ENCODE peak calls at places on chromosomes 11 and 22, in four cellular contexts. One of them, this sample, is unnamed.

GRCh38 chr11:29657709-29658108 is 359.1 kb downstream of the KCNA4 start:
- DNase-seq in H1: no peak
- DNase-seq in HCT116: no peak
- DNase-seq in GM12878: no peak
- DNase-seq in this sample: no peak

GRCh38 chr22:36323855-36324331 is 63.9 kb downstream of the MYH9 start:
- DNase-seq in H1: no peak
- DNase-seq in HCT116: no peak
- DNase-seq in GM12878: no peak
- DNase-seq in this sample: no peak

GRCh38 chr11:121071456-121072236 is 29.4 kb upstream of the TECTA start:
- DNase-seq in HCT116: no peak
- DNase-seq in H1: no peak
- DNase-seq in GM12878: no peak
- DNase-seq in this sample: no peak

GRCh38 chr11:120500414-120500936 is 11.1 kb upstream of the GRIK4 start:
- DNase-seq in H1: peak; percentile 51
- DNase-seq in GM12878: no peak
- DNase-seq in HCT116: no peak
- DNase-seq in this sample: no peak

GRCh38 chr22:50523806-50524663 is 1.4 kb downstream of the SCO2 start:
- DNase-seq in GM12878: no peak
- DNase-seq in H1: no peak
- DNase-seq in HCT116: no peak
- DNase-seq in this sample: no peak

GRCh38 chr22:49705216-49705600 is 122.5 kb downstream of the BRD1 start:
- DNase-seq in HCT116: no peak
- DNase-seq in H1: no peak
- DNase-seq in GM12878: no peak
- DNase-seq in this sample: no peak

GRCh38 chr22:24819941-24820461 is 14.0 kb downstream of the SGSM1 start:
- DNase-seq in GM12878: no peak
- DNase-seq in HCT116: no peak
- DNase-seq in H1: no peak
- DNase-seq in this sample: no peak

GRCh38 chr11:6539748-6540268 is 42.7 kb downstream of the DNHD1 start:
- DNase-seq in GM12878: no peak
- DNase-seq in H1: no peak
- DNase-seq in HCT116: no peak
- DNase-seq in this sample: no peak

GRCh38 chr11:65554057-65554818 is 3.9 kb downstream of the LTBP3 start:
- DNase-seq in H1: no peak
- DNase-seq in HCT116: no peak
- DNase-seq in GM12878: no peak
- DNase-seq in this sample: no peak
- TF ChIP-seq EGR1 in H1: no peak
- TF ChIP-seq EGR1 in HCT116: no peak
- TF ChIP-seq EGR1 in GM12878: no peak
- TF ChIP-seq EGR1 in this sample: no peak

GRCh38 chr22:38865201-38866023 is 6.6 kb downstream of the CBX6 start:
- DNase-seq in GM12878: no peak
- DNase-seq in H1: no peak
- DNase-seq in HCT116: no peak
- DNase-seq in this sample: no peak

GRCh38 chr22:38862375-38863329 is 9.4 kb downstream of the CBX6 start:
- DNase-seq in GM12878: no peak
- DNase-seq in H1: no peak
- DNase-seq in HCT116: no peak
- DNase-seq in this sample: peak; percentile 27

GRCh38 chr22:38863531-38864131 is 8.4 kb downstream of the CBX6 start:
- DNase-seq in HCT116: no peak
- DNase-seq in H1: no peak
- DNase-seq in GM12878: no peak
- DNase-seq in this sample: no peak

GRCh38 chr22:38866024-38866398 is 6.0 kb downstream of the CBX6 start:
- DNase-seq in H1: no peak
- DNase-seq in HCT116: no peak
- DNase-seq in GM12878: no peak
- DNase-seq in this sample: no peak

GRCh38 chr22:38864361-38865191 is 7.4 kb downstream of the CBX6 start:
- DNase-seq in HCT116: no peak
- DNase-seq in H1: no peak
- DNase-seq in GM12878: no peak
- DNase-seq in this sample: no peak
- TF ChIP-seq EGR1 in HCT116: no peak
- TF ChIP-seq EGR1 in H1: no peak
- TF ChIP-seq EGR1 in GM12878: no peak
- TF ChIP-seq EGR1 in this sample: no peak

DNA sequence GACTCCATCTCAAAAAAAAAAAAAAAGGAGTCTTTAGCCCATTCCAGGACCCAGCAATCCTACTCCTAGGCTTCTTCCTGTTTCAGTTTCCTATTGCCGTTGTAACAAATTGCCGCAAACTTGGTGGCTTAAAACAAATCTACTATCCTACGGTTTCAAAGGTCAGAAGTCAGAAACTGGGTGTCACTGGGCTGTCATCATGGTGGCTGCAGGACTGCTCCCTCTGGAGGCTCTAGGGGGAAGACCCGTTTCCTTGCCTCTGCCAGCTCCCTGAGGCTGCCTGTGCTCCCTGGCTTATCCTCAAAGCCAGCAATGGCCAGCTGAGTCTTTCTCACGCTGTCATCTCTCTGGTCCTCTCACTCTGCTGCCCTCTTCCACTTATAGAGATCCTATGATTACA is 8.7 kb upstream of the DAGLA start:
- DNase-seq in H1: no peak
- DNase-seq in GM12878: no peak
- DNase-seq in HCT116: no peak
- DNase-seq in this sample: no peak
- TF ChIP-seq EGR1 in H1: no peak
- TF ChIP-seq EGR1 in GM12878: no peak
- TF ChIP-seq EGR1 in HCT116: no peak
- TF ChIP-seq EGR1 in this sample: no peak

DNA sequence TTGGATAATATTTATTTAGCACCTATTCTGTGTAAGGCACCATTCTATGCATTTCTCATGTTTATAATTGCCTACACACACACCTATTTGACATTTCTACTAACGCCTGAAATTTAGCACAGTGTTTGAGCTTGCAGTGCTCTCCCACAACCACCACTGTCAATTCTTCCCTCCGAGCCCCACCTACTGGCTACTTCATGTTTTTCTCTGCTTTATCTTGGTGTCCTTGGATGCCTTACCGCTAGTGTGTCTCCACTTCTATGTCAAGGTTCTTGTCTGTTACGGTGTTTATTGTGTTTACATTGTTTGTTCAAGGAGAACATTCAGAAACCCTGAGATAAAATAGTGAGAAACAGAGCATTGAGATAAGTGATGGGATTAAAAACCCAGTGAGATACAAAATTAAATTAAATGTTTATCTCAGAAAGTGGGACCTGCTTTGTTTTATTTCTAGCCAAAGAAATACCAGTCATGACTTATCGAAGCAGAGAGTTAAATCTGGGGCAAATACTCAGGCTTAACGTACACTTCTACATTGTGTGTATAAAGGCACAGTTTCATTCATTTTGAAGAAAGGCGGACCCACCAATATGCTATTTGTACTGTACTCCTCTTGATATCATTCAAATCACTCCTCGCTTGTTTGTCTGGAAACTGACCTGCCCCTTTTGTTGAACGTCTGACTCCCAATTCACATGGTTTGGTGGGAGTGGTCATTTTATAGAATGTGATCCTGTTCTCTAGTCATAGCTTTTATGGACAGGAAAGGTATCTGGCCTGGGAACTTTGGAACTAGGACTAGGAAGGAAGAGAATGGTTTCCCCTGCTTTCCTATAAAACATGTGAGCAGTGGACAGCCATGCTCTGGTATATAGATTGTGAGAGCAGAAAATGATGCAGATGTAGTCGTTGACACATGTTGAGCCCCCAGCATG is 39.2 kb upstream of the SLC36A4 start:
- DNase-seq in GM12878: no peak
- DNase-seq in H1: no peak
- DNase-seq in HCT116: peak; percentile 34
- DNase-seq in this sample: peak; percentile 15
- TF ChIP-seq EGR1 in GM12878: no peak
- TF ChIP-seq EGR1 in H1: no peak
- TF ChIP-seq EGR1 in HCT116: no peak
- TF ChIP-seq EGR1 in this sample: no peak

GRCh38 chr11:123054301-123055065 is 7.5 kb downstream of the HSPA8 start:
- DNase-seq in GM12878: no peak
- DNase-seq in H1: no peak
- DNase-seq in HCT116: peak; percentile 56
- DNase-seq in this sample: peak; percentile 72
- TF ChIP-seq EGR1 in GM12878: no peak
- TF ChIP-seq EGR1 in H1: no peak
- TF ChIP-seq EGR1 in HCT116: no peak
- TF ChIP-seq EGR1 in this sample: no peak

GRCh38 chr11:93288079-93288478 is 42.5 kb upstream of the DEUP1 start:
- DNase-seq in GM12878: peak; percentile 44
- DNase-seq in HCT116: no peak
- DNase-seq in H1: no peak
- DNase-seq in this sample: no peak

GRCh38 chr11:93287434-93287833 is 43.1 kb upstream of the DEUP1 start:
- DNase-seq in H1: no peak
- DNase-seq in HCT116: no peak
- DNase-seq in GM12878: no peak
- DNase-seq in this sample: no peak

GRCh38 chr11:93290061-93290460 is 40.5 kb upstream of the DEUP1 start:
- DNase-seq in HCT116: no peak
- DNase-seq in GM12878: no peak
- DNase-seq in H1: no peak
- DNase-seq in this sample: no peak

GRCh38 chr11:93288767-93289166 is 41.8 kb upstream of the DEUP1 start:
- DNase-seq in H1: no peak
- DNase-seq in HCT116: no peak
- DNase-seq in GM12878: peak; percentile 8
- DNase-seq in this sample: no peak

DNA sequence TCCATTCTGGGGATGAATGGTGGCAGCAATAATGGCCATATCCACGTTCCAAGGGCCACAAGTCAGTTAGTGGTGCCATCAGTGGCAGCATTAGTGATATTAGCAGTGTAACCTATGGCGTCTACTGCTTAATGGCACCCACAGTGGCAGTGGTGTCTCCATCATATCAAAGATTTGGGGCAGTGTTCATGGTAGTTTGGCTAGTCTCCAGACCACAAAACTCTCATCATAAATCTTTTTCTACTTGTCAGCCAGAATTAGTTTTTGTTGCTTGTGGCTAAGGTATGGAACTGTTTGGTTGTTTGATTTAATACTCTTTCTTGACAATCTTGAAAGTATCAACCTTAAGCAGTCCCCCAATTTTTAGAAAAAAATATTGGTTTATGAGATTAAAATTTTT is 45.1 kb upstream of the DEUP1 start:
- DNase-seq in GM12878: no peak
- DNase-seq in H1: no peak
- DNase-seq in HCT116: no peak
- DNase-seq in this sample: no peak
- TF ChIP-seq EGR1 in GM12878: no peak
- TF ChIP-seq EGR1 in H1: no peak
- TF ChIP-seq EGR1 in HCT116: no peak
- TF ChIP-seq EGR1 in this sample: no peak

This sample was measured in K562.